ENCODE peak calls at places on chromosomes 6 and 20, in four cellular contexts. W, V, S and J are unnamed samples.

GRCh38 chr6:144647971-144648651 is 363.0 kb downstream of the UTRN start:
- DNase-seq in W (peak; percentile 83), V (no peak), S (no peak), J (no peak)

GRCh38 chr6:114650891-114651290 is 308.1 kb upstream of the HS3ST5 start:
- DNase-seq in W (no peak), V (no peak), S (no peak), J (no peak)

GRCh38 chr6:136886110-136886509 is 36.0 kb upstream of the SLC35D3 start:
- DNase-seq in W (peak; percentile 9), V (no peak), S (no peak), J (no peak)

GRCh38 chr6:133268621-133269020 is 27.5 kb downstream of the EYA4 start:
- DNase-seq in W (no peak), V (no peak), S (no peak), J (no peak)

GRCh38 chr20:62894261-62894660 is 32.0 kb downstream of the DIDO1 start:
- DNase-seq in W (no peak), V (no peak), S (no peak), J (no peak)

GRCh38 chr6:82196159-82196558 is 51.4 kb downstream of the IBTK start:
- DNase-seq in W (no peak), V (no peak), S (no peak), J (no peak)

GRCh38 chr6:87164004-87164403 is 8.6 kb downstream of the ZNF292 start:
- DNase-seq in W (no peak), V (no peak), S (no peak), J (no peak)

GRCh38 chr6:102114402-102114801 is 720.9 kb downstream of the GRIK2 start:
- DNase-seq in W (peak; percentile 20), V (peak; percentile 6), S (no peak), J (peak; percentile 1)

GRCh38 chr6:108127826-108128225 is 38.0 kb upstream of the NR2E1 start:
- DNase-seq in W (peak; percentile 81), V (no peak), S (no peak), J (peak; percentile 93)

GRCh38 chr6:63573140-63573898 is 1.0 kb downstream of the LOC128125822 start:
- DNase-seq in W (peak; percentile 86), V (peak; percentile 74), S (peak; percentile 57), J (no peak)

GRCh38 chr6:68876792-68877493 is 241.9 kb downstream of the ADGRB3 start:
- DNase-seq in W (peak; percentile 3), V (no peak), S (no peak), J (no peak)

GRCh38 chr6:118398066-118398465 is 150.0 kb upstream of the PLN start:
- DNase-seq in W (no peak), V (no peak), S (no peak), J (no peak)

GRCh38 chr6:43953794-43954310 is 173.4 kb downstream of the MRPL14 start:
- DNase-seq in W (peak; percentile 57), V (no peak), S (no peak), J (no peak)

GRCh38 chr6:105274678-105275077 is 94.9 kb upstream of the POPDC3 start:
- DNase-seq in W (no peak), V (no peak), S (no peak), J (no peak)
- TF ChIP-seq REST in W (no peak), V (no peak), S (no peak), J (no peak)

DNA sequence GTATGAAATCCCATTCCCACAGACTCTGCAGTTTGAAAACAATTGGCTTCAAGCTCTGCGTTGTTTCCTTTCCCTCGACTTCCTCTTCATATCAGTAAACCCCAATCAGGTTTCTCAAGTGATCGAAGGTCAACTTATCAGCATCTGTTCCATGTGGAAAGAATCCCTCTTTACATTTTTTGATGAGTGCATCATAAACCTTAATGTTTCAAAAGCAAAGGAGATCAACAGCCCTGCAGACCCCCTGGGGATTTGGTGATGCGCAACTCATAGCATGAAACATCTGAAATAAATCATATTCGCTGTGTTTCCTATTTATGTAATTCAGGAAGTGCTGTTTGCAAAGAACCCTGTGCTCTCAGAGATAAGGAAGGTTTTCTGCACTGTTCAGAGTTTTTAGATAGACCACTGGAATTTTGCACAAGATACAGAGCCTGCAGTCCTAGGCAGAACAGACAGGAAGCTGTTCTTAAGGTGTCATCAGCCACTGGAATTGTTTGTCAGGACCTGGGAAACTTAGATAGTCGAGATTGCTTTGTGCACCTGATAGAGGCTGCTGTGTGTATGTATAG is 216.0 kb downstream of the HIVEP2 start:
- DNase-seq in W (no peak), V (no peak), S (no peak), J (no peak)
- TF ChIP-seq TCF7L2 in W (no peak), V (no peak), S (no peak), J (no peak)

DNA sequence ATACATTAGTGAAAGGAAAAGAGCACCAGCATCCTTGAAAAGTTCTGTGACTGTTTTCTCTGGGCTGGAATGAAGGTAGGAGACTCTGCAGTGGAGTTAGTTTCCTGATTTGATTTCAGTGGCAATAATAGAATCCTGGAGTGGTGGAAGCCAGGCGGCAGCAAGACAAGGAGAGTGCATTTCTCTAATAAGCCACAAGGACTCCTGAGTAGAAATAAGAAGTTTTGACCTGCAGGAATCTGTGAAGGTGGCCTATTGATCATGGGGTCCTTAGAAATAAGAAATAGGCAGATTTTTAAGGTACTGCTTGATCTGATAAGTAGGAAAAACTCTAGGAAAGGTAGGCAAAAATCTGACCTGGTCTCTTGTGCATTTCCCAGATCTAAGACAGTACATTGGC is 68.4 kb upstream of the ELOVL5 start:
- DNase-seq in W (no peak), V (no peak), S (no peak), J (no peak)
- TF ChIP-seq CTCF in W (no peak), V (no peak), S (peak; percentile 9), J (peak; percentile 13)

GRCh38 chr6:26055670-26056582 is 31.3 kb upstream of the HFE start:
- DNase-seq in W (peak; percentile 92), V (peak; percentile 84), S (peak; percentile 88), J (peak; percentile 81)

GRCh38 chr6:26054659-26054936 is 32.6 kb upstream of the HFE start:
- DNase-seq in W (no peak), V (no peak), S (no peak), J (no peak)

GRCh38 chr6:26053929-26054658 is 33.1 kb upstream of the HFE start:
- DNase-seq in W (no peak), V (no peak), S (no peak), J (no peak)

GRCh38 chr6:26056583-26057350 is 30.5 kb upstream of the HFE start:
- DNase-seq in W (peak; percentile 56), V (no peak), S (peak; percentile 67), J (peak; percentile 38)

DNA sequence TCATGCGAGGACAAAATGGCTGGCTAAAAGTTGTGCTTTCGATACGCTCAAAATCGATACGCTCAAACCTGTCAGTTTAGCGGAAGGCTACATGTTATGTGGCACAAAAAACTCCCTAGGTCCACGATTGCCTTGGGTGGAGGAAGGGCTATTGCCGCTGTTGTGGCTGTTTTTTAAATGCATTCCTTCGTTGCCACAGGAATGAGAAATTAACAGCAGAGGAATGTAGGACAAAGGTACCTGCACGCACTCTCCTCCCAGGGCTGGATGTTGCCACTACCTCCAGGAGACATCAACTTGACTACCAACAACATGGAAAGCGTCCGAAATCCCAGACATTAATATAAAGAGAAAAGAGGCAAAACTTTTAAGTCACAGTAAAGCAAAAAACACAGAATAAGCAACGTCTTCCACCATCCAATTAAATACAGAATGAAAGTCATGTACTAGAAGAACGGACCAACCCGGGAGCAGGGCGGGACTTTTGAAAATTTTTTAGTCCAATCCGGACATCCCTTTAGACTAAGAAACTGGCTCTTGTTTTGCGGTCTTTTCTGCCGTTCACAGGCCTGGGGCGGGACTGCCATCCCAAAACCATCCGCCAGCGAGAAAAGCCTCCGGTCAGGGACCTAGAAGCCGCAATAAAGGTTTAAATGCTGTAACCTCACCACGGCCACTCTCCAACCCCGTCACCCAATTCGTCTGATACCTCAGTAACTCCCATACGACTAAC is 32.1 kb upstream of the HFE start:
- DNase-seq in W (peak; percentile 97), V (peak; percentile 98), S (peak; percentile 86), J (no peak)
- TF ChIP-seq REST in W (peak; percentile 62), V (no peak), S (peak; percentile 71), J (peak; percentile 44)